ENCODE peak calls at places on chromosomes 16 and 17, in seven cellular contexts. I is body of pancreas, N is NB4, D is AG04450, P is prostate gland, H is cardiac fibroblast, Y is fibroblast of lung. S is an unnamed sample.

GRCh38 chr16:9996191-9996590 is 186.0 kb downstream of the GRIN2A start:
- DNase-seq in I (no peak), N (no peak), D (no peak), P (no peak), H (no peak), Y (peak), S (no peak)

GRCh38 chr16:3938843-3939624 is 58.5 kb upstream of the CREBBP start:
- DNase-seq in I (peak), N (peak), D (peak), P (no peak), H (peak), Y (peak), S (no peak)

GRCh38 chr17:37643829-37644228 is 583 bp upstream of the DDX52 start:
- DNase-seq in I (peak), N (no peak), D (no peak), P (no peak), H (no peak), Y (peak), S (no peak)

GRCh38 chr17:39110435-39111136 is 40.9 kb downstream of the PLXDC1 start:
- DNase-seq in I (peak), N (no peak), D (no peak), P (no peak), H (no peak), Y (no peak), S (no peak)

GRCh38 chr16:5024632-5025031 is 9.1 kb downstream of the NAGPA start:
- DNase-seq in I (peak), N (peak), D (no peak), P (peak), H (peak), Y (peak), S (no peak)

GRCh38 chr16:79482011-79482410 is 118.5 kb downstream of the MAF start:
- DNase-seq in I (no peak), N (no peak), D (no peak), P (no peak), H (no peak), Y (no peak), S (no peak)

GRCh38 chr16:64892843-64893242 is 229.0 kb downstream of the CDH11 start:
- DNase-seq in I (no peak), N (no peak), D (peak), P (no peak), H (peak), Y (peak), S (no peak)

GRCh38 chr16:68229431-68230175 is 6.3 kb downstream of the ESRP2 start:
- DNase-seq in I (peak), N (peak), D (peak), P (peak), H (peak), Y (peak), S (no peak)

GRCh38 chr16:72256398-72257048 is 84.6 kb upstream of the PMFBP1 start:
- DNase-seq in I (no peak), N (no peak), D (peak), P (no peak), H (peak), Y (peak), S (peak)

GRCh38 chr17:11737290-11737679 is 139.0 kb downstream of the DNAH9 start:
- DNase-seq in I (no peak), N (no peak), D (no peak), P (no peak), H (no peak), Y (no peak), S (no peak)

GRCh38 chr17:42312285-42313130 is 24.2 kb downstream of the STAT5A start:
- DNase-seq in I (peak), N (peak), D (peak), P (peak), H (peak), Y (peak), S (peak)

GRCh38 chr17:56595831-56596740 is 2.6 kb downstream of the NOG start:
- DNase-seq in I (no peak), N (peak), D (no peak), P (no peak), H (no peak), Y (no peak), S (peak)

GRCh38 chr16:51326131-51326856 is 175.2 kb upstream of the SALL1 start:
- DNase-seq in I (no peak), N (peak), D (peak), P (no peak), H (peak), Y (peak), S (no peak)

GRCh38 chr17:81832608-81833159 is 407 bp downstream of the MCRIP1 start:
- DNase-seq in I (no peak), N (peak), D (no peak), P (no peak), H (peak), Y (peak), S (no peak)

DNA sequence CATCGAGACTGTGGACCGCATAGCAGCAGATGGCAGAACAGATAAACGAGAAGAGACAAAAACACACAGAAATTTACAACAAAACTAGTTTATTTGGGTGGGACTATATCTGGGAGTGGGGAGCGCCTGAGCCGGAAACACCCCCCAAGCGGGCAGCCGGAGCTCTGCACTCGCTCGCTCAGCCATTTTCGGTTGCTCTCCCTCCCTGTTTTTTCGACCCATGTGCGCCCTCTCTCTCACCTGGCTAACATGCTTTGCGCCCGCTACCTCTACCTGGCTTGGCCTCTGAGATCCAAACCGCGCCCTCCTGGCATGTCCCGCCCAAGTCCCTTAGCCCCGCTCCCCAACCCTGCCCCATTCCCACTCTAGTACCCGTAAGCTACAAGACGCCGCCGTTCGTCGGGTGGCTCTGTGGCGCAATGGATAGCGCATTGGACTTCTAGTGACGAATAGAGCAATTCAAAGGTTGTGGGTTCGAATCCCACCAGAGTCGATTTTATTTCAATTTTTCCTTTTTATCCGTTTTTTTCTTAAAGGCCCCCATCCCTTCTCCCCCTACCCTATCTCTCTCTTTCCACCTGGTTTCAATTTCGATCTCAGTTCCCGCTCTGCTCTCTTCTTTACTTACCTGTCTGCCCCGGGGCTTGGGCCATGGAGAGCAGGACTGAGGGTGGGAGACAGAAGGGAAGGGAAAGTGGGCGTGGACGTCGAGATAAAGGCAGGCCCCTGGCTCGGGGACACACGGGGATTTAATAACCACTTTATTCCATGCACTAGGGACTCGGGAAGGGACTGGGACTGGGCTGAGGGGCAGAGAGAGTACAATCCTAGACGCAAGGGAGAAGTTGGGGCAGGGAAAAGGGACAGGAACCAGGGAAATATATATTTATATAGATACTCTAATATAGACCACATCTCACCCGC is 2.5 kb upstream of the ALOXE3 start:
- DNase-seq in I (peak), N (peak), D (no peak), P (peak), H (peak), Y (no peak), S (peak)
- TF ChIP-seq CTCF in I (no peak), N (peak), D (peak), P (no peak), H (peak), Y (peak), S (no peak)

GRCh38 chr17:3475812-3476686 is at the start of gene ASPA:
- DNase-seq in I (no peak), N (no peak), D (no peak), P (no peak), H (peak), Y (no peak), S (no peak)
- H3K4me3 ChIP-seq in I (peak), N (no peak), D (peak), P (peak), H (peak), Y (peak), S (no peak)

DNA sequence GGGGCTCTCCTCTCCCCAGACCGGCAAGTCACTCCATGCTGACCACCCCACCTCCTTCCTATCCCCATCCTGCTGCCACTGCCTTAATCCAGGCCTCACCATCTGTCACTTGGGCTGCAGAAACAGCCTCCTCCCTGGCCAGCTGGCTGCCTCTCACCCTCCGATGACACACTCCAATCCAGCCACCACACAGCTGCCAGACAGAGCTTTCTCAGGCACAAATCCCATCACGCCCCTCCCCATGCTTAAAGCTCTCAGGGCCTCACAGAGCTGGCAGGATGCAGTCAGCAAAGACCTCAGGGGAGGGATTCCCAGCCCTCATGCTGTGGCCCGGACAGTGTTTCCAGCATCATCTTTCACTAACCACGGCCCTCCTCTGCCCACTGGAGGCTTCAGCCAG is 13.7 kb downstream of the CAMKK1 start:
- DNase-seq in I (peak), N (no peak), D (no peak), P (no peak), H (peak), Y (peak), S (no peak)
- TF ChIP-seq CTCF in I (no peak), N (no peak), D (no peak), P (no peak), H (no peak), Y (no peak), S (no peak)

DNA sequence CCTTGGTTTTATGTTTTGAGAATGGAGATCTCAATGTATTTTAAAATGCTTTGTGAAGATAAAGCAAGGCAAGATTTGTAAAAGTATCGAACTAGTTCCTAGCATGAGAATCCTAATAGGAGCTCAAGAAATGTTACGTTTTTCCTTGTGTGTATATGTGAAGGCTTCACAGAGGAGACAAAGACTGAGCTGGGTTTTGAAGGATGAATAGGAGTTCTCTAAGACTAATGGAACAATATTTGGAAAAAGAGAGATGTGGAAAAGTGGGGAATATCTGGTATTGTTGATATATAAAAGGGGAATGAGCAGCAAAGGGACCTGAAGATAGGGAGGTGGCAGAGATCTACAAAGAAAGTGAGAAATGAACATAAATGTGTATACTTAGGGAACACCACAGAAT is 127.4 kb downstream of the SNX11 start:
- DNase-seq in I (no peak), N (no peak), D (no peak), P (no peak), H (no peak), Y (no peak), S (no peak)
- H3K4me3 ChIP-seq in I (no peak), N (no peak), D (no peak), P (no peak), H (no peak), Y (no peak), S (no peak)

GRCh38 chr16:11683140-11683539 is 14.9 kb downstream of the SNN start:
- DNase-seq in I (no peak), N (no peak), D (no peak), P (no peak), H (no peak), Y (no peak), S (no peak)
- TF ChIP-seq CTCF in I (no peak), N (no peak), D (no peak), P (no peak), H (no peak), Y (no peak), S (no peak)

GRCh38 chr16:85321856-85322271 is 209.6 kb upstream of the CIBAR2 start:
- DNase-seq in I (peak), N (no peak), D (peak), P (peak), H (peak), Y (peak), S (peak)

GRCh38 chr16:85319208-85319983 is 207.1 kb upstream of the CIBAR2 start:
- DNase-seq in I (no peak), N (no peak), D (no peak), P (no peak), H (no peak), Y (no peak), S (no peak)

GRCh38 chr16:85319984-85320440 is 207.7 kb upstream of the CIBAR2 start:
- DNase-seq in I (no peak), N (no peak), D (no peak), P (no peak), H (no peak), Y (no peak), S (no peak)

GRCh38 chr16:85323230-85323960 is 211.1 kb upstream of the CIBAR2 start:
- DNase-seq in I (no peak), N (no peak), D (no peak), P (no peak), H (no peak), Y (no peak), S (no peak)

DNA sequence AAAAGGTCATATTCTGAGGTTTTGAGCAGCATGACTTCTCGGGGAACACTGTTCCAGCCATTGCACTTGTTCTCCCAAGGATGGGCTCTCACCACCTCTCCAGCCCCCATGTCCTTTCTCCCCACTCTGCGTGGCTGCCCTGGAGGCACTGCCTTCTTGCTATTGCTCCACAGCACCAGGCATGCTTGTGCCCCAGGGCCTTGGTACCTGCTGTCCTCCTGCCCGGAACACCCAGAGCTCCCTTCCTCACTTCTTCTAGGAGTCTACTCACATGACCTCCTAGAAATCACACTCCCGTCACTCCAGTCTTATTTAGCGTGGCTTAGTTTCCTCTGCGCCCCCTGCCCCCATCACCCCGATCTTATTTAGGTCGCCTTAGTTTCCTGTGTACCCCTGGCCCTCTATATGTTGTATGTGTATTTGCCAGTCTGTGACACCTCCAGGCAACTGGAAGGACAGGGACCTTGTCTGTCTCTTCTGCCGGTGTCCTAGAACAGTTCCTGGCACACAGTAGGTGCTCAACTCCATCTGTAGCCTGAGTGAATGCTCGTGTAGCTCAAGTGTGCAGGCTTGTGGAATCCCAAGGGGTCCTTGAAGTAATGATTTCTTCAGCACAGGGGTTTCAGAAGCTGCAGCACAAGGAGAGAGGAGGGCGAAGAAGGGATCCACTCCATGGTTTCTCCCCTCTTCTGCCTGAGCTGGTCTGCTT is 208.6 kb upstream of the CIBAR2 start:
- DNase-seq in I (no peak), N (no peak), D (no peak), P (no peak), H (no peak), Y (no peak), S (no peak)
- H3K4me3 ChIP-seq in I (no peak), N (no peak), D (no peak), P (no peak), H (no peak), Y (no peak), S (no peak)

GRCh38 chr16:180101-180920 is at the start of gene HBQ1:
- DNase-seq in I (peak), N (no peak), D (no peak), P (no peak), H (peak), Y (peak), S (no peak)

GRCh38 chr16:183005-183404 is 2.7 kb downstream of the HBQ1 start:
- DNase-seq in I (no peak), N (no peak), D (no peak), P (no peak), H (no peak), Y (no peak), S (no peak)

GRCh38 chr16:180921-181667 is 835 bp downstream of the HBQ1 start:
- DNase-seq in I (peak), N (peak), D (no peak), P (peak), H (peak), Y (peak), S (peak)

GRCh38 chr16:179431-179830 is 828 bp upstream of the HBQ1 start:
- DNase-seq in I (no peak), N (no peak), D (no peak), P (no peak), H (no peak), Y (no peak), S (no peak)

DNA sequence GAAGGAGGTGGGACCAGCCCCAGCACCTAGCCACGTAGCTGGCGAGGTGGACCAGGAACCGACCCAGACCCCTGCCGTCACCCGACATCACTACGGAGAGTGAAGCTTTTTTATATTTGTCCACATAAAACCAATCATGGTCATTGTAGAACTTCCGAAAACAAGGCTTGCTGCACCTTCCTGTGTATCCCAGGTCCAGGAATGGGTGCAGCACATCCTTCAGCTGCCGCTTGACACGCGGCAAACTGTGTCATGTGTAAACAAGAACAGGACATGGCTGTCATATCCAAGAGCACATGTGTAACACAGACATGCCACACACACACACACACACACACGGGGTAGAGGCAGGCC is 1.4 kb downstream of the HBQ1 start:
- DNase-seq in I (no peak), N (no peak), D (no peak), P (no peak), H (peak), Y (peak), S (no peak)
- TF ChIP-seq CTCF in I (peak), N (no peak), D (no peak), P (peak), H (no peak), Y (no peak), S (no peak)